ENCODE peak calls at places on chromosomes 3 and 15, in seven cellular contexts. Y is CD8-positive, alpha-beta T cell; C is CD8-positive, alpha-beta memory T cell; I is Panc1; M is aorta; N is AG04450; U is heart left ventricle. Q is an unnamed sample.

GRCh38 chr3:117398166-117398954 is 688.8 kb downstream of the TUSC7 start:
- DNase-seq in C (no peak), N (no peak), U (no peak), M (no peak), Y (no peak), I (no peak), Q (no peak)

GRCh38 chr3:16290007-16290826 is 25.2 kb downstream of the OXNAD1 start:
- DNase-seq in Y (peak), N (peak), M (no peak), U (no peak), I (peak), C (peak), Q (no peak)

GRCh38 chr3:50971487-50971924 is 296.8 kb downstream of the DOCK3 start:
- DNase-seq in M (no peak), Y (peak), N (peak), U (no peak), C (peak), I (peak), Q (no peak)

GRCh38 chr3:42376397-42376798 is 34.0 kb downstream of the LYZL4 start:
- DNase-seq in U (no peak), C (no peak), M (no peak), I (no peak), Y (peak), N (peak), Q (peak)

GRCh38 chr3:1439395-1439794 is 346.6 kb downstream of the CNTN6 start:
- DNase-seq in N (no peak), Y (no peak), M (no peak), C (no peak), I (no peak), U (no peak), Q (no peak)

GRCh38 chr15:29065571-29065970 is 179.8 kb downstream of the APBA2 start:
- DNase-seq in C (no peak), M (no peak), I (no peak), U (no peak), N (no peak), Y (no peak), Q (no peak)

GRCh38 chr3:124688580-124689454 is 41.4 kb upstream of the UMPS start:
- DNase-seq in Y (peak), M (peak), C (peak), I (peak), N (peak), U (peak), Q (peak)

GRCh38 chr3:149221783-149222517 is at the start of gene CP:
- DNase-seq in U (no peak), N (no peak), C (no peak), Y (no peak), M (no peak), I (no peak), Q (no peak)

GRCh38 chr3:48232734-48233133 is 8.2 kb upstream of the ZNF589 start:
- DNase-seq in I (no peak), U (peak), N (no peak), M (peak), Y (peak), C (peak), Q (peak)

GRCh38 chr3:30693470-30694120 is 87.2 kb downstream of the TGFBR2 start:
- DNase-seq in N (peak), M (no peak), U (no peak), I (peak), Y (peak), C (no peak), Q (no peak)

GRCh38 chr3:100047455-100048141 is 66.7 kb downstream of the FILIP1L start:
- DNase-seq in U (no peak), C (no peak), Y (no peak), I (peak), M (no peak), N (peak), Q (no peak)

GRCh38 chr3:8488436-8488835 is 13.2 kb upstream of the LMCD1 start:
- DNase-seq in U (no peak), Y (no peak), M (no peak), C (no peak), N (no peak), I (no peak), Q (no peak)

GRCh38 chr15:43648649-43649429 is at the start of gene CATSPER2:
- DNase-seq in Y (no peak), U (no peak), N (no peak), C (no peak), M (peak), I (no peak), Q (no peak)

GRCh38 chr3:99969133-99969532 is 145.2 kb downstream of the FILIP1L start:
- DNase-seq in N (no peak), C (no peak), Y (no peak), I (no peak), M (no peak), U (no peak), Q (no peak)

GRCh38 chr3:156483002-156483401 is 71.9 kb downstream of the SSR3 start:
- DNase-seq in U (no peak), C (no peak), M (no peak), N (no peak), Y (no peak), I (no peak), Q (no peak)

GRCh38 chr3:124582621-124583437 is 147.4 kb upstream of the UMPS start:
- DNase-seq in M (no peak), U (no peak), I (no peak), Y (no peak), N (no peak), C (no peak), Q (no peak)

GRCh38 chr3:55467099-55467498 is 20.0 kb downstream of the WNT5A start:
- DNase-seq in N (no peak), M (no peak), C (no peak), I (no peak), U (no peak), Y (no peak), Q (no peak)

GRCh38 chr15:80695099-80695910 is at the start of gene ABHD17C:
- DNase-seq in Y (peak), C (peak), I (no peak), M (peak), U (peak), N (no peak), Q (peak)

GRCh38 chr3:48596676-48597407 is 1.7 kb upstream of the COL7A1 start:
- DNase-seq in N (no peak), U (peak), C (no peak), M (no peak), I (no peak), Y (no peak), Q (no peak)

DNA sequence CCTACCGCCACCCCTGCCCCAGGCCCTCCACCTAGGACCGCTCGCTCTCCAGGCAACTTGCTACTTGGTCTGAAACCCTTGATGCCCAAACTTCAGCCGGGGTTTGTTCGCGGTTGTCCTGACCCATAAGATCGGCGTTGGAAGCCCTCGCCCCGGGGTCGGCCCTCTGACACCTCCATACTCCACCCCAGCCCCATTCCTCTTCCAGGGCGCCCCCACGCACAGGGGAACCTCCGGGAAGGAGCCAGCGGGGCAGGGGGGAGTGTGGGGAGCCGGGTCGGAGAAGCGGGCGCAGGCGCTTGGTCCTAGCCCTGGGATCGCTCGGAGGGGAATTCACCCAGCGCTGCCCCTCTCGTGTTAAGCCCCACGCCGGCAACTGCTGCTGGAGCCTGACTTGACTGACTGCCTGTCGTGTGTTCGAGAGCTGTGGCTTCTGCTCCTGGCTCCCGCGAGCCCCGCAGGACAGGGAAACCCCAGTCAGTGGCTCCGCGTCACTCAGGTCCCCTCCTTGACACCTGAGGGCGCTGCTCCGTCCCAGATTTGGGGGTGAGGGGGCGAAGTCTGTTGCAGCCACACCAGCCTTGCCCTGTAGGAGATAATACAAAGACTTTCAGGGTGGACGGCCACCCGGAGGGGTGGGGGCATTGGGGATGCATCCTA is 675 bp downstream of the RYR3 start:
- DNase-seq in Y (no peak), M (peak), C (no peak), N (no peak), U (no peak), I (no peak), Q (peak)
- H3K4me3 ChIP-seq in Y (no peak), M (peak), C (no peak), N (no peak), U (peak), I (no peak), Q (peak)

DNA sequence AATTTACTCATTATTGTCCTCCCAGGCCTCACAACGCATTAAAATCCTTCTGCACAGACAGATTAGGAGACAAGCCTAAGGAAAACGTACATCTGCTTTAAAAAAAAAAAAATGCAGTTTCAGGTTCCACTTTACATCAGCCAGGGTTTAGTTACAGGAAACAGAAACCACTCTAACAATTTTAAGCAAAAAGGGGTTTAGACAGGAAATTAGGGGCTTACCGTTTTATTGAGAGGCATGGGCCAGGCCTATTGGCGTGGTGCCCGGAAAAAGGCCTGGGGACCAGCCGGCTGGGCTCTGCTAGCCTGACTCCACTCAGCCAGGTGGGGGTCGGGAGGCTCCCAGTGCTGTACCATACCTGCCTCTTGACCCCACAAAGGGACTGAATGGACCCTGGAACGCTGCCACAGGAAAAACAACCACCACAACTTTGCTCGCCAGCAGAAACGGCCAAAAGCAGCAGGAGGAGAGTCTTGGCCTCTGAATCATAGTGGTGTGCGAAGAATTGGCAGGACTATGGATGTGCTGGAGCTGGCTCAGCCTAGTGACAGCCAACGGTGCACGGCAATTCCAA is 124.3 kb downstream of the CHSY1 start:
- DNase-seq in Y (peak), I (no peak), M (peak), U (peak), N (peak), C (no peak), Q (peak)
- H3K27ac ChIP-seq in Y (peak), I (peak), M (peak), U (peak), N (peak), C (peak), Q (peak)

GRCh38 chr15:98798375-98798893 is 150.1 kb downstream of the IGF1R start:
- DNase-seq in C (no peak), M (no peak), I (no peak), N (no peak), U (no peak), Y (no peak), Q (no peak)

GRCh38 chr15:98800437-98801233 is 152.3 kb downstream of the IGF1R start:
- DNase-seq in I (peak), Y (no peak), M (no peak), C (no peak), N (peak), U (no peak), Q (peak)

GRCh38 chr15:98799461-98799971 is 151.2 kb downstream of the IGF1R start:
- DNase-seq in C (no peak), M (no peak), I (no peak), Y (no peak), U (no peak), N (no peak), Q (no peak)

GRCh38 chr15:98801234-98801561 is 152.9 kb downstream of the IGF1R start:
- DNase-seq in N (no peak), U (no peak), Y (no peak), M (no peak), C (no peak), I (no peak), Q (no peak)

GRCh38 chr15:98799991-98800390 is 151.7 kb downstream of the IGF1R start:
- DNase-seq in N (no peak), M (no peak), Y (no peak), U (no peak), C (no peak), I (no peak), Q (no peak)
- H3K4me3 ChIP-seq in N (no peak), M (no peak), Y (no peak), U (no peak), C (no peak), I (peak), Q (peak)

DNA sequence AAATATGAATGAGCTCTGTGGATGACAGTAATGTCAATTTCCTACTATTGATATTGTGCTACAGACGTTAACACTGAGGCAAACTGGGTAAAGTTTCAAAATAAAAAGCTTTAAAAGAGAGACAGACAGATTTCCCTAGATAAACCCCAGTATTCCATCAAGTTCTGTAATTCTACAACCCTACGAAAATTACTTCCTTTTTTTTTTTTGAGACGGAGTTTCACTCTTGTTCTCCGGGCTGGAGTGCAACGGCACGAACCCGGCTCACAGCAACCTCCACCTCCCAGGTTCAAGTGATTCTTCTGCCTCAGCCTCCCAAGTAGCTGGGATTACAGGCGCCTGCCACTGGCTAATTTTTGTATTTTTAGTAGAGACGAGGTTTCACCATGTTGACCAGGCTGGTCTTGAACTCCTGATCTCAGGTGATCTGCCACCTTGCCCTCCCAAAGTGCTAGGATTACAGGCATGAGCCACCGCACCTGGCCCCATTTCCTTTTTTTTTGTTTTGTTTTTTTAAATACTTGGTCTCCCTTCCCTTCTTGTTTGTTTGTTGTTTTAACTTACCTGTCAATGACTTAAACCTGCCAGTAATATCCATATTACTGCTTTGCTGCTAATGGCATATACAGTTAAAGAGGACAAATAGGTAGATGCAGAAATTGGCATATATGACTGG is 57.2 kb downstream of the CBLB start:
- DNase-seq in C (no peak), U (no peak), N (no peak), Y (no peak), I (no peak), M (no peak), Q (no peak)
- H3K27ac ChIP-seq in C (no peak), U (no peak), N (no peak), Y (no peak), I (no peak), M (no peak), Q (no peak)

GRCh38 chr3:170363471-170363994 is 6.0 kb downstream of the SKIL start:
- DNase-seq in U (no peak), C (no peak), N (no peak), M (no peak), Y (no peak), I (no peak), Q (no peak)
- H3K4me3 ChIP-seq in U (no peak), C (no peak), N (no peak), M (no peak), Y (no peak), I (no peak), Q (peak)

DNA sequence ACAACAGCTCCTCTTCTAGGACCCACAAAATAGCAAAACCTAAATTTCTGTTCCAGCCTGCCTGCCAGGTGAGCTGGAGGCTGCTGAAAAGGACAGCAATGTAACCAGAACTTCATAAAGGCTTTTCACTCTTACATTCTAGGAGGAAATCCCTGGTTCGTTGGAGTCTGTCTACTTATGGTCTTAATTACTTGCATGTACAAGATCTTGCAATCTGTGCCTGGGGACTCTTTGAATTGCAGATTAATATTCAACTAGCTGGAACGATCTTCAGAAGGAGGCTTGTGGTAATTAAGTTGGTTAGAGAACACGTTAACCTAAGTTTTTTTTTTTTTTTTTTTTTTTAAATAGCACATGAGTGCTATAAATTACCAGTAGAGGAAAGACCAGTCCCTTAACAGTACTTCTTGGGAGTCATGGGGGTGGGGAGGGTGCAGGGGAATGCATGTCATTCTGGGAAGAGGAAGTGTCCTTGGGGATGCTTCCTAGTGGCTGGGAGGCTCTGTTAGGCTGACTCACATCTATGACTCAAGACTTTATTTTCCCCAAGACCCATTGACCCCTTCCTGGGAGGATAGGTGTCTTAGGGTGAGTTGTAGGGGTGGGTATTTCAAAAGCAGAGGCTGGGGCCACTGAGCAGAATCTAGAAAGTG is 139.8 kb downstream of the RAB11A start:
- DNase-seq in Y (no peak), C (no peak), I (no peak), M (no peak), U (no peak), N (no peak), Q (no peak)
- H3K27ac ChIP-seq in Y (no peak), C (no peak), I (no peak), M (no peak), U (no peak), N (no peak), Q (no peak)

DNA sequence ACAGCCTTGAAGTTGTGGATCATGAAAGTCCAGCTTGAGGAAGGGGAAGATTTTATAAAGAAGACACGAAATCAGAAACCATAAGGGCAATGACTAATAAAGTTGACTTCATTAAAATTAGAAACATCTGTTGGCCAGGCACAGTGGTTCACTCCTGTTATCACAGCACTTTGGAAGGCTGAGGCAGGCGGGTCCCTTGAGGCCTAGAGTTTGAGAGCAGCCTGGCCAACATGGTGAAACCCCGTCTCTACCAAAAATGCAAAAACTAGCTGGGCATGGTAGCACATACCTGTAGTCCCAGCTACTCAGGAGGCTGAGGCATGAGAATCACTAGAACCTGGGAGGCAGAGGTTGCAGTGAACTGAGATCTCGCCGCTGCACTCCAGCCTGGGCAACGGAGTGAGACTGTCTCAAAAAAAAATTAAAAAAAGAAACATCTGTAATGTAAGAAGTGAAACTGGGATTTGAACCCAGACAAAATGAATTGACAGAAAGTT is 7.9 kb upstream of the UBXN7 start:
- DNase-seq in C (no peak), U (no peak), I (no peak), M (no peak), Y (no peak), N (peak), Q (peak)
- H3K4me3 ChIP-seq in C (no peak), U (no peak), I (no peak), M (no peak), Y (no peak), N (no peak), Q (no peak)

Q was measured in psoas muscle.